ENCODE peak calls at places on chromosomes 6 and 20, in four cellular contexts. D is HepG2, L is K562, N is GM12878. K is an unnamed sample.

GRCh38 chr6:132867055-132867454 is 52.7 kb downstream of the RPS12 start:
- DNase-seq in D (no peak), L (no peak), N (no peak), K (no peak)

GRCh38 chr6:26660096-26660425 is 515 bp upstream of the ZNF322 start:
- DNase-seq in D (peak; percentile 27), L (peak; percentile 56), N (no peak), K (no peak)

GRCh38 chr6:107698146-107698545 is 126.0 kb downstream of the SCML4 start:
- DNase-seq in D (no peak), L (no peak), N (no peak), K (no peak)

GRCh38 chr6:71248306-71248705 is 40.3 kb upstream of the OGFRL1 start:
- DNase-seq in D (peak; percentile 4), L (no peak), N (peak; percentile 48), K (no peak)

GRCh38 chr6:122530440-122531046 is 58.9 kb upstream of the SERINC1 start:
- DNase-seq in D (peak; percentile 69), L (peak; percentile 59), N (peak; percentile 27), K (peak; percentile 44)

GRCh38 chr6:106688177-106688951 is 59.0 kb downstream of the QRSL1 start:
- DNase-seq in D (peak; percentile 63), L (no peak), N (peak; percentile 25), K (no peak)

GRCh38 chr6:163338671-163339405 is 75.7 kb upstream of the QKI start:
- DNase-seq in D (no peak), L (no peak), N (no peak), K (no peak)

GRCh38 chr6:30646450-30647038 is 389 bp upstream of the C6orf136 start:
- DNase-seq in D (no peak), L (peak; percentile 60), N (no peak), K (peak; percentile 45)

GRCh38 chr20:58889334-58890072 is 37.0 kb downstream of the GNAS start:
- DNase-seq in D (no peak), L (no peak), N (no peak), K (no peak)

GRCh38 chr6:119612176-119612870 is 262.8 kb upstream of the MAN1A1 start:
- DNase-seq in D (peak; percentile 4), L (no peak), N (no peak), K (no peak)

GRCh38 chr20:63178889-63179751 is 36.8 kb downstream of the YTHDF1 start:
- DNase-seq in D (no peak), L (peak; percentile 83), N (no peak), K (peak; percentile 82)

GRCh38 chr20:25284131-25284601 is 36.3 kb downstream of the PYGB start:
- DNase-seq in D (no peak), L (no peak), N (no peak), K (no peak)

GRCh38 chr6:71446084-71446869 is 157.7 kb downstream of the OGFRL1 start:
- DNase-seq in D (no peak), L (no peak), N (peak; percentile 26), K (no peak)

GRCh38 chr20:22795897-22796296 is 211.5 kb upstream of the FOXA2 start:
- DNase-seq in D (peak; percentile 80), L (no peak), N (no peak), K (no peak)

GRCh38 chr6:109768485-109768884 is 77.4 kb downstream of the FIG4 start:
- DNase-seq in D (no peak), L (no peak), N (no peak), K (no peak)

GRCh38 chr20:38970302-38970701 is 8.2 kb downstream of the DHX35 start:
- DNase-seq in D (no peak), L (no peak), N (no peak), K (no peak)

GRCh38 chr6:17842934-17843821 is 136.5 kb upstream of the NUP153 start:
- DNase-seq in D (no peak), L (peak; percentile 40), N (no peak), K (no peak)

GRCh38 chr6:39208233-39208720 is 21.0 kb downstream of the KCNK5 start:
- DNase-seq in D (no peak), L (no peak), N (no peak), K (no peak)

GRCh38 chr6:43702522-43703440 is 15.2 kb upstream of the MRPS18A start:
- DNase-seq in D (peak; percentile 93), L (peak; percentile 99), N (no peak), K (no peak)

GRCh38 chr6:118774596-118774995 is 119.4 kb upstream of the ASF1A start:
- DNase-seq in D (no peak), L (no peak), N (no peak), K (no peak)

GRCh38 chr6:112233864-112234263 is 20.5 kb downstream of the LAMA4 start:
- DNase-seq in D (no peak), L (no peak), N (no peak), K (no peak)

GRCh38 chr6:20366082-20366834 is 35.4 kb upstream of the E2F3 start:
- DNase-seq in D (no peak), L (no peak), N (no peak), K (no peak)

GRCh38 chr6:131877999-131878789 is 70.4 kb downstream of the ENPP1 start:
- DNase-seq in D (no peak), L (no peak), N (no peak), K (no peak)

GRCh38 chr6:156396791-156397418 is 380.3 kb upstream of the ARID1B start:
- DNase-seq in D (no peak), L (no peak), N (no peak), K (no peak)

GRCh38 chr6:158595223-158595622 is 35.3 kb downstream of the TMEM181 start:
- DNase-seq in D (peak; percentile 17), L (peak; percentile 55), N (no peak), K (peak; percentile 42)

GRCh38 chr6:105750089-105750488 is 336.0 kb upstream of the PRDM1 start:
- DNase-seq in D (no peak), L (no peak), N (no peak), K (no peak)

GRCh38 chr6:130970839-130971410 is 92.1 kb downstream of the EPB41L2 start:
- DNase-seq in D (no peak), L (no peak), N (no peak), K (no peak)

GRCh38 chr6:166786704-166787293 is 159.7 kb upstream of the RPS6KA2 start:
- DNase-seq in D (peak; percentile 81), L (peak; percentile 60), N (peak; percentile 21), K (peak; percentile 78)

GRCh38 chr6:99745651-99746050 is 139.0 kb downstream of the PRDM13 start:
- DNase-seq in D (no peak), L (no peak), N (no peak), K (no peak)

GRCh38 chr6:162099685-162100084 is 627.9 kb downstream of the PRKN start:
- DNase-seq in D (peak; percentile 42), L (no peak), N (no peak), K (no peak)

GRCh38 chr6:126372626-126373025 is 32.7 kb downstream of the CENPW start:
- DNase-seq in D (no peak), L (no peak), N (no peak), K (no peak)

GRCh38 chr6:56242343-56242742 is 5.0 kb downstream of the COL21A1 start:
- DNase-seq in D (no peak), L (no peak), N (no peak), K (no peak)

GRCh38 chr20:45100563-45101245 is at the start of gene KCNS1:
- DNase-seq in D (peak; percentile 25), L (peak; percentile 39), N (no peak), K (peak; percentile 40)

GRCh38 chr6:106257195-106257594 is 68.4 kb downstream of the ATG5 start:
- DNase-seq in D (no peak), L (no peak), N (no peak), K (no peak)

GRCh38 chr6:31620586-31621319 is at the start of gene PRRC2A:
- DNase-seq in D (no peak), L (peak; percentile 98), N (no peak), K (peak; percentile 90)

GRCh38 chr20:313402-313801 is 11.9 kb upstream of the SOX12 start:
- DNase-seq in D (no peak), L (no peak), N (no peak), K (no peak)

GRCh38 chr20:63639093-63639860 is 12.4 kb upstream of the GMEB2 start:
- DNase-seq in D (no peak), L (no peak), N (no peak), K (no peak)

GRCh38 chr6:31407699-31408098 is 4.3 kb downstream of the MICA start:
- DNase-seq in D (no peak), L (no peak), N (no peak), K (no peak)

GRCh38 chr20:61671559-61671958 is 394.1 kb downstream of the TAF4 start:
- DNase-seq in D (no peak), L (no peak), N (no peak), K (no peak)

GRCh38 chr6:20147469-20147868 is 64.8 kb downstream of the MBOAT1 start:
- DNase-seq in D (no peak), L (no peak), N (no peak), K (no peak)

GRCh38 chr6:22828179-22829062 is 259.1 kb downstream of the HDGFL1 start:
- DNase-seq in D (peak; percentile 39), L (no peak), N (no peak), K (peak; percentile 72)
- TF ChIP-seq EP300 in D (no peak), L (no peak), N (no peak), K (peak; percentile 41)

GRCh38 chr6:140090871-140091270 is 716.4 kb upstream of the CITED2 start:
- DNase-seq in D (no peak), L (no peak), N (no peak), K (no peak)
- TF ChIP-seq ZBTB33 in D (no peak), L (no peak), N (no peak), K (no peak)

DNA sequence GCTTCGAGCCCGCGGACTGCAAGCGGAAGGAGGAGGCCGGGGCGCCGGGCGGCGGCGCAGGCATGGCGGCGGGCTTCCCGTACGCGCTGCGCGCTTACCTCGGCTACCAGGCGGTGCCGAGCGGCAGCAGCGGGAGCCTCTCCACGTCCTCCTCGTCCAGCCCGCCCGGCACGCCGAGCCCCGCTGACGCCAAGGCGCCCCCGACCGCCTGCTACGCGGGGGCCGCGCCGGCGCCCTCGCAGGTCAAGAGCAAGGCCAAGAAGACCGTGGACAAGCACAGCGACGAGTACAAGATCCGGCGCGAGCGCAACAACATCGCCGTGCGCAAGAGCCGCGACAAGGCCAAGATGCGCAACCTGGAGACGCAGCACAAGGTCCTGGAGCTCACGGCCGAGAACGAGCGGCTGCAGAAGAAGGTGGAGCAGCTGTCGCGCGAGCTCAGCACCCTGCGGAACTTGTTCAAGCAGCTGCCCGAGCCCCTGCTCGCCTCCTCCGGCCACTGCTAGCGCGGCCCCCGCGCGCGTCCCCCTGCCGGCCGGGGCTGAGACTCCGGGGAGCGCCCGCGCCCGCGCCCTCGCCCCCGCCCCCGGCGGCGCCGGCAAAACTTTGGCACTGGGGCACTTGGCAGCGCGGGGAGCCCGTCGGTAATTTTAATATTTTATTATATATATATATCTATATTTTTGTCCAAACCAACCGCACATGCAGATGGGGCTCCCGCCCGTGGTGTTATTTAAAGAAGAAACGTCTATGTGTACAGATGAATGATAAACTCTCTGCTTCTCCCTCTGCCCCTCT is 1.1 kb downstream of the CEBPB start:
- DNase-seq in D (peak; percentile 42), L (peak; percentile 68), N (no peak), K (peak; percentile 85)
- TF ChIP-seq SMC3 in D (no peak), L (no peak), N (no peak), K (no peak)

DNA sequence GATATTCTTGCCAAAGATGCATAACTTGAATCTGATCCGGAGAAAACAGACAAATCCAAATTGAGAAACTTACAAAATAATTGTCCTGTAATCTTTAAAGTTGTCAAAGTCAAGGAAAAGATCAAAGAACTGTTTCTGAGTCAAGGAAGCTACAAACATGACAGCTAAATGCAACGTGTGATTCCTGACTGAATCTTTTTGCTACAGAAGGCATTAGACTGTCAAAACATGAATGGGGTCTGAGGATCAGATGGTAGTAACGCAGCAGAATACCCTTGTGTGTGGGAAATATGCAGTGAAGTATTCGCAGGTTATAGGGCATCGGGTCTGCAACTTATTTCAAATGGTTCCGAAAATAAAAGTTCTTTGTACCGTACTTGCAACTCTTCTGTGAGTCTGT is 86.2 kb downstream of the MDGA1 start:
- DNase-seq in D (no peak), L (no peak), N (no peak), K (no peak)
- TF ChIP-seq EP300 in D (no peak), L (no peak), N (no peak), K (no peak)